ENCODE peak calls at places on chromosomes 11 and 22, in ten cellular contexts. One of them, this sample, is unnamed.

GRCh38 chr11:295351-296205 is 3.7 kb downstream of the IFITM5 start:
- DNase-seq in Peyer's patch: peak
- DNase-seq in IMR-90: no peak
- DNase-seq in tibial nerve: no peak
- DNase-seq in prostate gland: no peak
- DNase-seq in body of pancreas: no peak
- DNase-seq in ovary: peak
- DNase-seq in right lobe of liver: peak
- DNase-seq in stomach: no peak
- DNase-seq in adrenal gland: no peak
- DNase-seq in this sample: no peak

GRCh38 chr11:132099692-132100091 is 729.3 kb downstream of the NTM start:
- DNase-seq in IMR-90: no peak
- DNase-seq in prostate gland: no peak
- DNase-seq in Peyer's patch: no peak
- DNase-seq in body of pancreas: peak
- DNase-seq in right lobe of liver: no peak
- DNase-seq in ovary: no peak
- DNase-seq in stomach: no peak
- DNase-seq in tibial nerve: no peak
- DNase-seq in adrenal gland: no peak
- DNase-seq in this sample: peak

GRCh38 chr11:16124390-16124789 is 232.0 kb downstream of the SOX6 start:
- DNase-seq in tibial nerve: no peak
- DNase-seq in right lobe of liver: no peak
- DNase-seq in adrenal gland: no peak
- DNase-seq in body of pancreas: no peak
- DNase-seq in ovary: no peak
- DNase-seq in IMR-90: no peak
- DNase-seq in prostate gland: no peak
- DNase-seq in Peyer's patch: no peak
- DNase-seq in stomach: no peak
- DNase-seq in this sample: no peak

GRCh38 chr11:123235117-123235686 is 40.2 kb upstream of the CLMP start:
- DNase-seq in tibial nerve: peak
- DNase-seq in ovary: peak
- DNase-seq in stomach: peak
- DNase-seq in IMR-90: no peak
- DNase-seq in body of pancreas: peak
- DNase-seq in right lobe of liver: no peak
- DNase-seq in adrenal gland: no peak
- DNase-seq in Peyer's patch: peak
- DNase-seq in prostate gland: no peak
- DNase-seq in this sample: peak

GRCh38 chr11:123450593-123450992 is 20.5 kb downstream of the GRAMD1B start:
- DNase-seq in stomach: no peak
- DNase-seq in right lobe of liver: no peak
- DNase-seq in ovary: peak
- DNase-seq in body of pancreas: no peak
- DNase-seq in tibial nerve: no peak
- DNase-seq in prostate gland: no peak
- DNase-seq in adrenal gland: peak
- DNase-seq in IMR-90: peak
- DNase-seq in Peyer's patch: no peak
- DNase-seq in this sample: no peak

GRCh38 chr11:69352181-69352580 is 58.2 kb downstream of the MYEOV start:
- DNase-seq in ovary: no peak
- DNase-seq in prostate gland: no peak
- DNase-seq in adrenal gland: no peak
- DNase-seq in Peyer's patch: no peak
- DNase-seq in body of pancreas: no peak
- DNase-seq in tibial nerve: no peak
- DNase-seq in IMR-90: no peak
- DNase-seq in stomach: peak
- DNase-seq in right lobe of liver: no peak
- DNase-seq in this sample: no peak

GRCh38 chr11:28632338-28632737 is 524.1 kb downstream of the METTL15 start:
- DNase-seq in body of pancreas: no peak
- DNase-seq in right lobe of liver: no peak
- DNase-seq in IMR-90: peak
- DNase-seq in adrenal gland: no peak
- DNase-seq in stomach: no peak
- DNase-seq in prostate gland: no peak
- DNase-seq in Peyer's patch: no peak
- DNase-seq in tibial nerve: no peak
- DNase-seq in ovary: no peak
- DNase-seq in this sample: no peak

GRCh38 chr11:76207642-76208378 is 1.5 kb upstream of the WNT11 start:
- DNase-seq in prostate gland: peak
- DNase-seq in Peyer's patch: peak
- DNase-seq in adrenal gland: peak
- DNase-seq in right lobe of liver: peak
- DNase-seq in tibial nerve: peak
- DNase-seq in IMR-90: peak
- DNase-seq in ovary: peak
- DNase-seq in stomach: peak
- DNase-seq in body of pancreas: peak
- DNase-seq in this sample: peak

GRCh38 chr22:26584010-26584409 is 5.9 kb downstream of the TPST2 start:
- DNase-seq in IMR-90: no peak
- DNase-seq in prostate gland: no peak
- DNase-seq in tibial nerve: no peak
- DNase-seq in ovary: no peak
- DNase-seq in adrenal gland: no peak
- DNase-seq in right lobe of liver: no peak
- DNase-seq in stomach: no peak
- DNase-seq in Peyer's patch: no peak
- DNase-seq in body of pancreas: no peak
- DNase-seq in this sample: no peak

GRCh38 chr11:15192007-15192556 is 77.4 kb downstream of the INSC start:
- DNase-seq in right lobe of liver: no peak
- DNase-seq in adrenal gland: no peak
- DNase-seq in prostate gland: no peak
- DNase-seq in IMR-90: no peak
- DNase-seq in stomach: no peak
- DNase-seq in Peyer's patch: no peak
- DNase-seq in body of pancreas: no peak
- DNase-seq in tibial nerve: no peak
- DNase-seq in ovary: no peak
- DNase-seq in this sample: no peak

GRCh38 chr22:34800265-34800664 is 265.7 kb upstream of the ISX start:
- DNase-seq in Peyer's patch: no peak
- DNase-seq in IMR-90: no peak
- DNase-seq in adrenal gland: no peak
- DNase-seq in right lobe of liver: no peak
- DNase-seq in ovary: no peak
- DNase-seq in body of pancreas: peak
- DNase-seq in prostate gland: peak
- DNase-seq in tibial nerve: no peak
- DNase-seq in stomach: no peak
- DNase-seq in this sample: no peak

DNA sequence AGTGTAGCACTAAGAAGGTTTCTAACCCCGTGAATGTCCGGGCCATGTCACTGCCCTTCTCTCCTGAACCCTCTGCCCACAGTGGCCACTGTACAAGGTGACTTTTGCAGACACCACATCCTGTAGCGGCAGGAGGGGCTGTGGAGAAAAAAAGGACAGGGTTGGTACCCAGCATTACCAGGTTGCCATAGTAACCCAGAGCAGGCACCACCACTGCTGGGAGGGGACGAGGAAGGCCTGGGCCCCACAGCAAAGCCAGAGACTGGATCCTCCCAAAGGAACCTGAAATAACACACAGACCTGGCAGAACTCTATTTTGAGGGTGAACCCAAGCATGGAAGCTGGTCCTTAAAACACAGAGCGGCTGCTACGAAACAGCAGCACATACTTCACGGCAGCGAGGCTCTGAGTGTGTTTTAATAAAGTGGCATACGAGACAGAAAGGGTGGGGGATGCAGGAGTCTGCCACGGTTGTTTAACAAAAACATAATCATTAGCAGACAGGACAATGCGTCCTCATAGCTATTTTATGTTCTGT is 380.6 kb downstream of the CTTN start:
- DNase-seq in ovary: no peak
- DNase-seq in IMR-90: no peak
- DNase-seq in body of pancreas: no peak
- DNase-seq in tibial nerve: no peak
- DNase-seq in stomach: no peak
- DNase-seq in right lobe of liver: no peak
- DNase-seq in adrenal gland: no peak
- DNase-seq in prostate gland: no peak
- DNase-seq in Peyer's patch: no peak
- DNase-seq in this sample: no peak
- TF ChIP-seq POLR2A in ovary: no peak
- TF ChIP-seq POLR2A in IMR-90: no peak
- TF ChIP-seq POLR2A in body of pancreas: no peak
- TF ChIP-seq POLR2A in tibial nerve: no peak
- TF ChIP-seq POLR2A in stomach: no peak
- TF ChIP-seq POLR2A in right lobe of liver: no peak
- TF ChIP-seq POLR2A in adrenal gland: no peak
- TF ChIP-seq POLR2A in prostate gland: no peak
- TF ChIP-seq POLR2A in Peyer's patch: no peak
- TF ChIP-seq POLR2A in this sample: no peak

DNA sequence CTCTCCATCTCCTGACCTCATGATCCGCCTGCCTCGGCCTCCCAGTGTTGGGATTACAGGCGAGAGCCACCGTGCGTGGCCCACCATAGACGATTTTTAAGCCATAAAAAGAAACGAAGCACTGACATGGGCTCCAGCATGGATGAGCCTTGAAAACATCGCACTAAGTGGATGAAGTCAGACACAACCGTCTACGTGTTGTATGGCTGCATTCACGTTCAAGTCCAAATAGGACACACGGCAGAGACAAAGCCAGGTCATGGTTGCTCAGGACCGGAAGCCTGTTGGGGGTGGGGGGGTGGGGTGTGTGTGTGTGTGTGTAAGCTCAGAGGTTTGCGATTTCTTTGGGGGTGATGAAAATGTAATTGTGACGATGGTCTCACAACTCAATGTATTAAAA is 10.0 kb downstream of the RRP7A start:
- DNase-seq in stomach: no peak
- DNase-seq in Peyer's patch: no peak
- DNase-seq in adrenal gland: no peak
- DNase-seq in tibial nerve: no peak
- DNase-seq in IMR-90: no peak
- DNase-seq in prostate gland: no peak
- DNase-seq in right lobe of liver: no peak
- DNase-seq in ovary: no peak
- DNase-seq in body of pancreas: no peak
- DNase-seq in this sample: peak
- TF ChIP-seq POLR2A in stomach: no peak
- TF ChIP-seq POLR2A in Peyer's patch: no peak
- TF ChIP-seq POLR2A in adrenal gland: no peak
- TF ChIP-seq POLR2A in tibial nerve: no peak
- TF ChIP-seq POLR2A in IMR-90: no peak
- TF ChIP-seq POLR2A in prostate gland: no peak
- TF ChIP-seq POLR2A in right lobe of liver: no peak
- TF ChIP-seq POLR2A in ovary: no peak
- TF ChIP-seq POLR2A in body of pancreas: no peak
- TF ChIP-seq POLR2A in this sample: no peak

GRCh38 chr22:32474635-32475427 is at the start of gene FBXO7:
- DNase-seq in ovary: peak
- DNase-seq in body of pancreas: peak
- DNase-seq in IMR-90: peak
- DNase-seq in prostate gland: peak
- DNase-seq in stomach: peak
- DNase-seq in right lobe of liver: peak
- DNase-seq in adrenal gland: peak
- DNase-seq in Peyer's patch: peak
- DNase-seq in tibial nerve: peak
- DNase-seq in this sample: peak
- TF ChIP-seq POLR2A in ovary: peak
- TF ChIP-seq POLR2A in body of pancreas: peak
- TF ChIP-seq POLR2A in IMR-90: peak
- TF ChIP-seq POLR2A in prostate gland: peak
- TF ChIP-seq POLR2A in stomach: no peak
- TF ChIP-seq POLR2A in right lobe of liver: peak
- TF ChIP-seq POLR2A in adrenal gland: peak
- TF ChIP-seq POLR2A in Peyer's patch: peak
- TF ChIP-seq POLR2A in tibial nerve: peak
- TF ChIP-seq POLR2A in this sample: peak

DNA sequence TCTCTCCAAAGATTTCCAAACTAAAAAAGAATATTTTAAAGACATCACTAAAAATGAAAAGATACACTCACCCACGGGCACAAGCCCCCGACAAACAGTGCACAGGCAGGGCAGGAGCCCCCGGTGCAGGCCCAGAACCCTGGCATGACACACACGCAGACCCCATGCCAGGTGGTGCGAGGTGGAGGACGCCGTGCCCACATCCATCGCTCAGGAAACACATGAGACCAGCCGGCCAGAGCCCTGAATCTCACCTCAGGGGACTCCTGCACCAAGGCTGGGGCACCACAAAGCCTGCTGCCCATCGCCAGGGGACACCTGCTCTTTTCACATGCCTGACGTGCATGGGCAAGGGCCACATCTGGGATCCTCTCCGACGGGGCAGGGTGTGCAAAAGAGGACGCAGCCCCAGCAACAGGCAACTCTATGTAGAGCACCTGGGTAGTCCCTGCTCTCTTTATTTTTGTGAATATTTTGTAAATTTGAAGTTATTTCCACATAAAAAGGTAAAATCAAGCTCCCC is 13.4 kb downstream of the BRD1 start:
- DNase-seq in stomach: no peak
- DNase-seq in adrenal gland: no peak
- DNase-seq in Peyer's patch: no peak
- DNase-seq in right lobe of liver: no peak
- DNase-seq in prostate gland: no peak
- DNase-seq in tibial nerve: no peak
- DNase-seq in ovary: no peak
- DNase-seq in body of pancreas: peak
- DNase-seq in IMR-90: no peak
- DNase-seq in this sample: no peak
- TF ChIP-seq POLR2A in stomach: no peak
- TF ChIP-seq POLR2A in adrenal gland: no peak
- TF ChIP-seq POLR2A in Peyer's patch: no peak
- TF ChIP-seq POLR2A in right lobe of liver: no peak
- TF ChIP-seq POLR2A in prostate gland: no peak
- TF ChIP-seq POLR2A in tibial nerve: no peak
- TF ChIP-seq POLR2A in ovary: no peak
- TF ChIP-seq POLR2A in body of pancreas: no peak
- TF ChIP-seq POLR2A in IMR-90: no peak
- TF ChIP-seq POLR2A in this sample: no peak